ENCODE peak calls at places on chromosomes 2 and 18, in four cellular contexts. One of them, this sample, is unnamed.

GRCh38 chr2:128643221-128644065 is 324.8 kb upstream of the HS6ST1 start:
- DNase-seq in cerebellar cortex: no peak
- DNase-seq in posterior cingulate gyrus: no peak
- DNase-seq in naive thymus-derived CD8-positive, alpha-beta T cell: no peak
- DNase-seq in this sample: no peak

GRCh38 chr18:45976581-45977373 is 9.6 kb upstream of the EPG5 start:
- DNase-seq in posterior cingulate gyrus: no peak
- DNase-seq in cerebellar cortex: no peak
- DNase-seq in naive thymus-derived CD8-positive, alpha-beta T cell: no peak
- DNase-seq in this sample: no peak

GRCh38 chr18:75811156-75811555 is 383.7 kb upstream of the SMIM21 start:
- DNase-seq in posterior cingulate gyrus: no peak
- DNase-seq in naive thymus-derived CD8-positive, alpha-beta T cell: no peak
- DNase-seq in cerebellar cortex: no peak
- DNase-seq in this sample: no peak

GRCh38 chr2:227509824-227510619 is 38.1 kb downstream of the AGFG1 start:
- DNase-seq in naive thymus-derived CD8-positive, alpha-beta T cell: no peak
- DNase-seq in cerebellar cortex: no peak
- DNase-seq in posterior cingulate gyrus: no peak
- DNase-seq in this sample: no peak

GRCh38 chr2:159891917-159892691 is 94.1 kb upstream of the CD302 start:
- DNase-seq in posterior cingulate gyrus: no peak
- DNase-seq in cerebellar cortex: no peak
- DNase-seq in naive thymus-derived CD8-positive, alpha-beta T cell: no peak
- DNase-seq in this sample: no peak

GRCh38 chr2:7539077-7539476 is 621.9 kb downstream of the RNF144A start:
- DNase-seq in cerebellar cortex: no peak
- DNase-seq in naive thymus-derived CD8-positive, alpha-beta T cell: no peak
- DNase-seq in posterior cingulate gyrus: no peak
- DNase-seq in this sample: no peak

GRCh38 chr2:31980674-31981356 is 30.0 kb downstream of the MEMO1 start:
- DNase-seq in cerebellar cortex: peak
- DNase-seq in posterior cingulate gyrus: no peak
- DNase-seq in naive thymus-derived CD8-positive, alpha-beta T cell: no peak
- DNase-seq in this sample: no peak

GRCh38 chr18:56139792-56140254 is 498.6 kb downstream of the TXNL1 start:
- DNase-seq in cerebellar cortex: peak
- DNase-seq in naive thymus-derived CD8-positive, alpha-beta T cell: no peak
- DNase-seq in posterior cingulate gyrus: peak
- DNase-seq in this sample: no peak

GRCh38 chr2:29228276-29228675 is 113.1 kb downstream of the CLIP4 start:
- DNase-seq in cerebellar cortex: no peak
- DNase-seq in posterior cingulate gyrus: no peak
- DNase-seq in naive thymus-derived CD8-positive, alpha-beta T cell: no peak
- DNase-seq in this sample: no peak

GRCh38 chr2:101329026-101329425 is 20.5 kb upstream of the RNF149 start:
- DNase-seq in posterior cingulate gyrus: no peak
- DNase-seq in cerebellar cortex: no peak
- DNase-seq in naive thymus-derived CD8-positive, alpha-beta T cell: no peak
- DNase-seq in this sample: no peak

GRCh38 chr2:127085260-127085666 is 21.7 kb downstream of the BIN1 start:
- DNase-seq in posterior cingulate gyrus: no peak
- DNase-seq in naive thymus-derived CD8-positive, alpha-beta T cell: no peak
- DNase-seq in cerebellar cortex: peak
- DNase-seq in this sample: peak

GRCh38 chr2:169038338-169038757 is 7.2 kb upstream of the ABCB11 start:
- DNase-seq in cerebellar cortex: no peak
- DNase-seq in posterior cingulate gyrus: no peak
- DNase-seq in naive thymus-derived CD8-positive, alpha-beta T cell: no peak
- DNase-seq in this sample: no peak

GRCh38 chr2:227406177-227407031 is 18.7 kb upstream of the SCYGR1 start:
- DNase-seq in naive thymus-derived CD8-positive, alpha-beta T cell: no peak
- DNase-seq in posterior cingulate gyrus: no peak
- DNase-seq in cerebellar cortex: peak
- DNase-seq in this sample: peak